ENCODE peak calls at places on chromosome 21, in nine cellular contexts. R, N, Q, Z, T, G, B, I and P are unnamed samples.

GRCh38 chr21:28615276-28615675 is 377.4 kb downstream of the LTN1 start:
- DNase-seq in R (no peak), N (no peak), Q (no peak), Z (no peak), T (peak), G (peak), B (no peak), I (peak), P (no peak)

GRCh38 chr21:46455575-46456385 is 2.9 kb upstream of the DIP2A start:
- DNase-seq in R (no peak), N (no peak), Q (no peak), Z (no peak), T (no peak), G (peak), B (no peak), I (peak), P (no peak)

GRCh38 chr21:17427831-17428483 is 84.9 kb upstream of the CXADR start:
- DNase-seq in R (no peak), N (no peak), Q (no peak), Z (no peak), T (no peak), G (no peak), B (no peak), I (no peak), P (no peak)

GRCh38 chr21:35256468-35256988 is 207.4 kb upstream of the RUNX1 start:
- DNase-seq in R (no peak), N (no peak), Q (peak), Z (peak), T (peak), G (peak), B (peak), I (peak), P (peak)

GRCh38 chr21:31554511-31555022 is 104.9 kb upstream of the SOD1 start:
- DNase-seq in R (peak), N (no peak), Q (no peak), Z (no peak), T (no peak), G (peak), B (no peak), I (peak), P (no peak)

GRCh38 chr21:46113497-46114176 is 15.7 kb downstream of the COL6A2 start:
- DNase-seq in R (no peak), N (no peak), Q (no peak), Z (peak), T (no peak), G (no peak), B (no peak), I (no peak), P (no peak)

GRCh38 chr21:45550552-45551210 is 8.4 kb upstream of the SLC19A1 start:
- DNase-seq in R (no peak), N (no peak), Q (no peak), Z (no peak), T (no peak), G (peak), B (peak), I (no peak), P (no peak)

GRCh38 chr21:38628426-38628825 is 130.1 kb upstream of the ERG start:
- DNase-seq in R (peak), N (no peak), Q (no peak), Z (no peak), T (no peak), G (no peak), B (no peak), I (no peak), P (no peak)

GRCh38 chr21:34992180-34992579 is 56.9 kb downstream of the RUNX1 start:
- DNase-seq in R (no peak), N (no peak), Q (no peak), Z (no peak), T (no peak), G (no peak), B (no peak), I (no peak), P (no peak)

GRCh38 chr21:33587792-33588484 is 546 bp downstream of the DONSON start:
- DNase-seq in R (peak), N (no peak), Q (peak), Z (peak), T (no peak), G (peak), B (no peak), I (peak), P (no peak)

GRCh38 chr21:33584455-33584854 is 4.0 kb downstream of the DONSON start:
- DNase-seq in R (no peak), N (no peak), Q (no peak), Z (no peak), T (no peak), G (no peak), B (no peak), I (no peak), P (no peak)

GRCh38 chr21:33588485-33589335 is at the start of gene DONSON:
- DNase-seq in R (peak), N (peak), Q (peak), Z (peak), T (peak), G (peak), B (peak), I (peak), P (peak)

DNA sequence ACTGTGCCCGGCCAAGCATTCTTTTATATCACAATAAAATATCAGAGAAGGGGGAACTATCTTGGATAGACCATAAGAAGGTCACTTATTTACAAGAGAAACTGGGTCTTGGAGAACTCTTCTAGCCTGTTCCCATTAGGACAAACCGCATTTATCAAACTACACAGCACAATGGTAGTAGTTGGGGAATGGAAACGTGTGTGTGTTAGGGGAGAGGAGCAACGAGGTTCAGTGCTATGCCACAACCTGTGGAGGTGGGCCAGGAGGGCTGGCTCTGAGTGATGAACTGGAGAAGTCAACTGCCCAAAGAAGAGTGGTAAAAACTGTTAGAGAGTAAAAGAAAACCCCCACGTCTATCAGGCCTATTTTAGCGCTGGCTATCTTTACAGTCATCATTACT is 1.6 kb downstream of the DONSON start:
- DNase-seq in R (no peak), N (no peak), Q (no peak), Z (no peak), T (no peak), G (no peak), B (no peak), I (no peak), P (no peak)
- H3K4me3 ChIP-seq in R (peak), N (no peak), Q (no peak), Z (no peak), T (no peak), G (peak), B (no peak), I (peak), P (peak)

GRCh38 chr21:44489962-44490361 is 34.7 kb downstream of the LRRC3 start:
- DNase-seq in R (peak), N (no peak), Q (no peak), Z (no peak), T (no peak), G (no peak), B (no peak), I (no peak), P (no peak)
- TF ChIP-seq CTCF in R (peak), N (no peak), Q (no peak), Z (no peak), T (no peak), G (no peak), B (no peak), I (no peak), P (peak)

GRCh38 chr21:14454642-14455009 is 71.7 kb upstream of the HSPA13 start:
- DNase-seq in R (no peak), N (no peak), Q (no peak), Z (no peak), T (no peak), G (no peak), B (no peak), I (no peak), P (no peak)

GRCh38 chr21:14452842-14453241 is 69.9 kb upstream of the HSPA13 start:
- DNase-seq in R (no peak), N (no peak), Q (no peak), Z (no peak), T (no peak), G (no peak), B (no peak), I (no peak), P (no peak)

GRCh38 chr21:14453339-14453738 is 70.4 kb upstream of the HSPA13 start:
- DNase-seq in R (no peak), N (no peak), Q (no peak), Z (no peak), T (no peak), G (no peak), B (no peak), I (no peak), P (no peak)

GRCh38 chr21:14452031-14452778 is 69.3 kb upstream of the HSPA13 start:
- DNase-seq in R (no peak), N (no peak), Q (no peak), Z (no peak), T (no peak), G (no peak), B (no peak), I (no peak), P (no peak)

GRCh38 chr21:14453964-14454641 is 71.2 kb upstream of the HSPA13 start:
- DNase-seq in R (no peak), N (no peak), Q (no peak), Z (no peak), T (no peak), G (no peak), B (no peak), I (no peak), P (no peak)
- H3K4me3 ChIP-seq in R (no peak), N (no peak), Q (no peak), Z (no peak), T (no peak), G (no peak), B (no peak), I (no peak), P (no peak)

GRCh38 chr21:26489781-26490180 is 83.3 kb downstream of the CYYR1 start:
- DNase-seq in R (peak), N (no peak), Q (no peak), Z (no peak), T (no peak), G (no peak), B (no peak), I (no peak), P (no peak)
- TF ChIP-seq CTCF in R (peak), N (no peak), Q (no peak), Z (no peak), T (no peak), G (no peak), B (no peak), I (no peak), P (peak)

DNA sequence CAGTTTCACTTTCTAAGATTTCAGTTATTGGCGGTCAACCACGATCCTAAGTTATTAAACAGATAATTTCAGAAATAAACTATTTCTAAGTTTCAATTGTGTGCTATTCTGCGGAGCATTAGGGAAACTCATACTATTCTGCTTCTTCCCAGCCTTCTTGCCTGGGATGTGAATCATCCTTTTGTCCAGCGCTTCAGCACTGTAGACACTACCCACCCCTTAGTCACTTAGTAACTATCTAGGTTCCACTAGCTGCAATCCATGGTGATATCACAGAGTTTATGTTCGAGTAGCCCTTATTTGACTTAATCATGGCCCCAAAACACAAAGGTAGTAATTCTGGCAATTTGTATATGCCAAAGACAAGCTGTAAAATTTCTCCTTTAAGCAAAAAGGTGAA is 279.9 kb upstream of the ADAMTS5 start:
- DNase-seq in R (no peak), N (no peak), Q (no peak), Z (no peak), T (no peak), G (peak), B (no peak), I (peak), P (no peak)
- H3K4me3 ChIP-seq in R (no peak), N (no peak), Q (no peak), Z (no peak), T (no peak), G (no peak), B (no peak), I (no peak), P (no peak)

GRCh38 chr21:39705849-39706248 is 39.1 kb upstream of the IGSF5 start:
- DNase-seq in R (no peak), N (no peak), Q (no peak), Z (no peak), T (no peak), G (peak), B (no peak), I (no peak), P (no peak)
- TF ChIP-seq CTCF in R (no peak), N (no peak), Q (no peak), Z (no peak), T (peak), G (peak), B (no peak), I (peak), P (no peak)

GRCh38 chr21:42400525-42400924 is 3.2 kb upstream of the UBASH3A start:
- DNase-seq in R (no peak), N (no peak), Q (no peak), Z (no peak), T (no peak), G (no peak), B (no peak), I (peak), P (peak)

GRCh38 chr21:42397291-42398129 is 1.7 kb upstream of the TMPRSS3 start:
- DNase-seq in R (no peak), N (no peak), Q (no peak), Z (no peak), T (no peak), G (no peak), B (no peak), I (no peak), P (no peak)

GRCh38 chr21:42395910-42396625 is at the start of gene TMPRSS3:
- DNase-seq in R (no peak), N (no peak), Q (no peak), Z (no peak), T (no peak), G (no peak), B (no peak), I (no peak), P (no peak)

GRCh38 chr21:42398414-42399030 is 2.7 kb upstream of the TMPRSS3 start:
- DNase-seq in R (no peak), N (no peak), Q (no peak), Z (no peak), T (no peak), G (no peak), B (no peak), I (no peak), P (no peak)

DNA sequence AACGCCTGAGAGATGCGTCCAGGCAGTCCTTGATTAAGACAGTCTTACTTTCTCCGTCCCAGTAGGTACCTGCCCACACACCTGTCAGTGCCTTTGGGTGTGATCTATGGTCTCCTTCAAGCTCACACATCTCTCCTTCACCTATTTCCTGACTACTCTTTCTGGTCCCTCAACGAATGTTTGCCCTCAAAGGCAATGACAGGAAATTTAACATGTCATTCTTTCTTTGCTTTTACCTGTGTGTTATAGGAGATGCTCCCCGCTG is 2.2 kb upstream of the TMPRSS3 start:
- DNase-seq in R (no peak), N (no peak), Q (no peak), Z (no peak), T (no peak), G (no peak), B (no peak), I (no peak), P (no peak)
- H3K4me3 ChIP-seq in R (no peak), N (no peak), Q (no peak), Z (no peak), T (no peak), G (no peak), B (no peak), I (no peak), P (no peak)

GRCh38 chr21:36606292-36606982 is 92.5 kb upstream of the SIM2 start:
- DNase-seq in R (peak), N (no peak), Q (no peak), Z (no peak), T (no peak), G (no peak), B (no peak), I (no peak), P (no peak)
- TF ChIP-seq CTCF in R (peak), N (no peak), Q (no peak), Z (no peak), T (no peak), G (no peak), B (no peak), I (no peak), P (peak)

GRCh38 chr21:32861871-32862270 is 90.3 kb upstream of the PAXBP1 start:
- DNase-seq in R (no peak), N (no peak), Q (no peak), Z (no peak), T (no peak), G (peak), B (no peak), I (no peak), P (no peak)
- H3K4me3 ChIP-seq in R (no peak), N (no peak), Q (no peak), Z (no peak), T (no peak), G (no peak), B (no peak), I (no peak), P (no peak)